ENCODE peak calls at places on chromosome 9, in four cellular contexts. One of them, this sample, is unnamed.

GRCh38 chr9:35904966-35905781 is 828 bp upstream of the HRCT1 start:
- DNase-seq in CD8-positive, alpha-beta memory T cell: no peak
- DNase-seq in HCT116: no peak
- DNase-seq in transverse colon: peak; percentile 69
- DNase-seq in this sample: no peak

GRCh38 chr9:93620881-93621820 is 44.8 kb downstream of the PHF2 start:
- DNase-seq in CD8-positive, alpha-beta memory T cell: no peak
- DNase-seq in HCT116: no peak
- DNase-seq in transverse colon: no peak
- DNase-seq in this sample: no peak

GRCh38 chr9:136539427-136540412 is 6.1 kb downstream of the NOTCH1 start:
- DNase-seq in CD8-positive, alpha-beta memory T cell: peak; percentile 74
- DNase-seq in transverse colon: peak; percentile 97
- DNase-seq in HCT116: peak; percentile 89
- DNase-seq in this sample: peak; percentile 64

GRCh38 chr9:125428515-125429467 is 167.2 kb downstream of the GAPVD1 start:
- DNase-seq in HCT116: peak; percentile 16
- DNase-seq in CD8-positive, alpha-beta memory T cell: no peak
- DNase-seq in transverse colon: no peak
- DNase-seq in this sample: no peak

GRCh38 chr9:36823934-36824333 is 210.1 kb downstream of the PAX5 start:
- DNase-seq in HCT116: no peak
- DNase-seq in transverse colon: no peak
- DNase-seq in CD8-positive, alpha-beta memory T cell: no peak
- DNase-seq in this sample: no peak

GRCh38 chr9:78130004-78130403 is 98.4 kb upstream of the GNAQ start:
- DNase-seq in HCT116: peak; percentile 56
- DNase-seq in transverse colon: no peak
- DNase-seq in CD8-positive, alpha-beta memory T cell: no peak
- DNase-seq in this sample: no peak

GRCh38 chr9:38644601-38645000 is 24.2 kb upstream of the ANKRD18A start:
- DNase-seq in CD8-positive, alpha-beta memory T cell: no peak
- DNase-seq in HCT116: no peak
- DNase-seq in transverse colon: no peak
- DNase-seq in this sample: no peak

GRCh38 chr9:135736265-135736978 is 34.4 kb downstream of the KCNT1 start:
- DNase-seq in HCT116: no peak
- DNase-seq in transverse colon: no peak
- DNase-seq in CD8-positive, alpha-beta memory T cell: no peak
- DNase-seq in this sample: no peak

GRCh38 chr9:84305452-84306131 is 35.0 kb downstream of the SLC28A3 start:
- DNase-seq in HCT116: no peak
- DNase-seq in CD8-positive, alpha-beta memory T cell: no peak
- DNase-seq in transverse colon: no peak
- DNase-seq in this sample: no peak

GRCh38 chr9:76766126-76766525 is 1.9 kb downstream of the PCA3 start:
- DNase-seq in CD8-positive, alpha-beta memory T cell: no peak
- DNase-seq in HCT116: no peak
- DNase-seq in transverse colon: no peak
- DNase-seq in this sample: no peak

GRCh38 chr9:113590389-113590788 is 126.9 kb downstream of the RGS3 start:
- DNase-seq in HCT116: no peak
- DNase-seq in transverse colon: no peak
- DNase-seq in CD8-positive, alpha-beta memory T cell: no peak
- DNase-seq in this sample: no peak

GRCh38 chr9:87249029-87249428 is 248.6 kb upstream of the DAPK1 start:
- DNase-seq in transverse colon: no peak
- DNase-seq in HCT116: no peak
- DNase-seq in CD8-positive, alpha-beta memory T cell: no peak
- DNase-seq in this sample: no peak

GRCh38 chr9:93099551-93100264 is 3.7 kb downstream of the CARD19 start:
- DNase-seq in HCT116: no peak
- DNase-seq in CD8-positive, alpha-beta memory T cell: no peak
- DNase-seq in transverse colon: peak; percentile 7
- DNase-seq in this sample: no peak

GRCh38 chr9:96125624-96126023 is 176.4 kb downstream of the HSD17B3 start:
- DNase-seq in transverse colon: no peak
- DNase-seq in CD8-positive, alpha-beta memory T cell: no peak
- DNase-seq in HCT116: no peak
- DNase-seq in this sample: no peak

GRCh38 chr9:89864731-89865130 is 259.9 kb downstream of the GADD45G start:
- DNase-seq in CD8-positive, alpha-beta memory T cell: no peak
- DNase-seq in transverse colon: no peak
- DNase-seq in HCT116: no peak
- DNase-seq in this sample: no peak

GRCh38 chr9:71685394-71685793 is 82.9 kb downstream of the CEMIP2 start:
- DNase-seq in CD8-positive, alpha-beta memory T cell: peak; percentile 60
- DNase-seq in HCT116: no peak
- DNase-seq in transverse colon: no peak
- DNase-seq in this sample: no peak

GRCh38 chr9:136345281-136346156 is 18.0 kb downstream of the DNLZ start:
- DNase-seq in CD8-positive, alpha-beta memory T cell: no peak
- DNase-seq in transverse colon: peak; percentile 56
- DNase-seq in HCT116: no peak
- DNase-seq in this sample: no peak

GRCh38 chr9:125472926-125473701 is 211.5 kb downstream of the GAPVD1 start:
- DNase-seq in transverse colon: no peak
- DNase-seq in CD8-positive, alpha-beta memory T cell: no peak
- DNase-seq in HCT116: no peak
- DNase-seq in this sample: no peak

GRCh38 chr9:21031818-21032203 is 371 bp upstream of the HACD4 start:
- DNase-seq in CD8-positive, alpha-beta memory T cell: no peak
- DNase-seq in transverse colon: no peak
- DNase-seq in HCT116: no peak
- DNase-seq in this sample: no peak

DNA sequence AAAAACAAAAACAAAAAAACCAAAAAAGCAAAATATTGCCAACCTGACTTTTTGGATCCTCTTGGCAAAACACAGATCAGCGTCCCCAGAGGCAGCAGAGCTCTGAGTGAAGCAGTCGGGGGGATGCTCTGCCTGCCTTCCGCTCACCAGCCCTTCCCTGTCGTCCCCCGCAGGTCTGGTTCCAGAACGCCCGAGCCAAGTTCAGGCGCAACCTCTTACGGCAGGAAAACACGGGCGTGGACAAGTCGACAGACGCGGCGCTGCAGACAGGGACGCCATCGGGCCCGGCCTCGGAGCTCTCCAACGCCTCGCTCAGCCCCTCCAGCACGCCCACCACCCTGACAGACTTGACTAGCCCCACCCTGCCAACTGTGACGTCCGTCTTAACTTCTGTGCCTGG is 20.7 kb downstream of the LHX2 start:
- DNase-seq in CD8-positive, alpha-beta memory T cell: no peak
- DNase-seq in transverse colon: no peak
- DNase-seq in HCT116: no peak
- DNase-seq in this sample: no peak
- H3K27me3 ChIP-seq in CD8-positive, alpha-beta memory T cell: peaks cover 8% of the 10 kb centered on the region
- H3K27me3 ChIP-seq in transverse colon: peaks cover 91% of the 10 kb centered on the region
- H3K27me3 ChIP-seq in HCT116: no peaks in the 10 kb centered on the region
- H3K27me3 ChIP-seq in this sample: no peaks in the 10 kb centered on the region

GRCh38 chr9:110939573-110939972 is 98.7 kb downstream of the LPAR1 start:
- DNase-seq in transverse colon: no peak
- DNase-seq in HCT116: no peak
- DNase-seq in CD8-positive, alpha-beta memory T cell: no peak
- DNase-seq in this sample: no peak

GRCh38 chr9:110936719-110937452 is 101.4 kb downstream of the LPAR1 start:
- DNase-seq in HCT116: no peak
- DNase-seq in transverse colon: no peak
- DNase-seq in CD8-positive, alpha-beta memory T cell: no peak
- DNase-seq in this sample: no peak

GRCh38 chr9:110939053-110939452 is 99.2 kb downstream of the LPAR1 start:
- DNase-seq in HCT116: no peak
- DNase-seq in transverse colon: no peak
- DNase-seq in CD8-positive, alpha-beta memory T cell: no peak
- DNase-seq in this sample: no peak

GRCh38 chr9:110942522-110942921 is 95.7 kb downstream of the LPAR1 start:
- DNase-seq in HCT116: no peak
- DNase-seq in CD8-positive, alpha-beta memory T cell: no peak
- DNase-seq in transverse colon: no peak
- DNase-seq in this sample: no peak

GRCh38 chr9:110940949-110941557 is 97.2 kb downstream of the LPAR1 start:
- DNase-seq in transverse colon: no peak
- DNase-seq in HCT116: no peak
- DNase-seq in CD8-positive, alpha-beta memory T cell: no peak
- DNase-seq in this sample: no peak
- H3K4me1 ChIP-seq in transverse colon: no peaks in the 10 kb centered on the region
- H3K4me1 ChIP-seq in HCT116: no peaks in the 10 kb centered on the region
- H3K4me1 ChIP-seq in CD8-positive, alpha-beta memory T cell: no peaks in the 10 kb centered on the region
- H3K4me1 ChIP-seq in this sample: no peaks in the 10 kb centered on the region

GRCh38 chr9:131736440-131736839 is 3.4 kb downstream of the RAPGEF1 start:
- DNase-seq in CD8-positive, alpha-beta memory T cell: no peak
- DNase-seq in HCT116: no peak
- DNase-seq in transverse colon: no peak
- DNase-seq in this sample: no peak
- H3K27me3 ChIP-seq in CD8-positive, alpha-beta memory T cell: no peaks in the 10 kb centered on the region
- H3K27me3 ChIP-seq in HCT116: no peaks in the 10 kb centered on the region
- H3K27me3 ChIP-seq in transverse colon: no peaks in the 10 kb centered on the region
- H3K27me3 ChIP-seq in this sample: no peaks in the 10 kb centered on the region

GRCh38 chr9:33153001-33153400 is 14.1 kb downstream of the B4GALT1 start:
- DNase-seq in transverse colon: no peak
- DNase-seq in CD8-positive, alpha-beta memory T cell: no peak
- DNase-seq in HCT116: no peak
- DNase-seq in this sample: no peak

GRCh38 chr9:33151007-33151557 is 16.1 kb downstream of the B4GALT1 start:
- DNase-seq in HCT116: no peak
- DNase-seq in CD8-positive, alpha-beta memory T cell: no peak
- DNase-seq in transverse colon: peak; percentile 71
- DNase-seq in this sample: peak; percentile 61

GRCh38 chr9:33153666-33154065 is 13.5 kb downstream of the B4GALT1 start:
- DNase-seq in HCT116: no peak
- DNase-seq in CD8-positive, alpha-beta memory T cell: no peak
- DNase-seq in transverse colon: no peak
- DNase-seq in this sample: no peak

GRCh38 chr9:33154368-33154767 is 12.8 kb downstream of the B4GALT1 start:
- DNase-seq in HCT116: no peak
- DNase-seq in CD8-positive, alpha-beta memory T cell: no peak
- DNase-seq in transverse colon: no peak
- DNase-seq in this sample: no peak

GRCh38 chr9:33151601-33152000 is 15.5 kb downstream of the B4GALT1 start:
- DNase-seq in HCT116: no peak
- DNase-seq in CD8-positive, alpha-beta memory T cell: no peak
- DNase-seq in transverse colon: no peak
- DNase-seq in this sample: no peak
- H3K4me1 ChIP-seq in HCT116: peaks cover 18% of the 10 kb centered on the region
- H3K4me1 ChIP-seq in CD8-positive, alpha-beta memory T cell: peaks cover 63% of the 10 kb centered on the region
- H3K4me1 ChIP-seq in transverse colon: peaks cover 31% of the 10 kb centered on the region
- H3K4me1 ChIP-seq in this sample: peaks cover 14% of the 10 kb centered on the region

GRCh38 chr9:109335121-109335520 is 14.3 kb upstream of the EPB41L4B start:
- DNase-seq in HCT116: no peak
- DNase-seq in transverse colon: no peak
- DNase-seq in CD8-positive, alpha-beta memory T cell: no peak
- DNase-seq in this sample: no peak
- H3K27me3 ChIP-seq in HCT116: no peaks in the 10 kb centered on the region
- H3K27me3 ChIP-seq in transverse colon: no peaks in the 10 kb centered on the region
- H3K27me3 ChIP-seq in CD8-positive, alpha-beta memory T cell: no peaks in the 10 kb centered on the region
- H3K27me3 ChIP-seq in this sample: no peaks in the 10 kb centered on the region

DNA sequence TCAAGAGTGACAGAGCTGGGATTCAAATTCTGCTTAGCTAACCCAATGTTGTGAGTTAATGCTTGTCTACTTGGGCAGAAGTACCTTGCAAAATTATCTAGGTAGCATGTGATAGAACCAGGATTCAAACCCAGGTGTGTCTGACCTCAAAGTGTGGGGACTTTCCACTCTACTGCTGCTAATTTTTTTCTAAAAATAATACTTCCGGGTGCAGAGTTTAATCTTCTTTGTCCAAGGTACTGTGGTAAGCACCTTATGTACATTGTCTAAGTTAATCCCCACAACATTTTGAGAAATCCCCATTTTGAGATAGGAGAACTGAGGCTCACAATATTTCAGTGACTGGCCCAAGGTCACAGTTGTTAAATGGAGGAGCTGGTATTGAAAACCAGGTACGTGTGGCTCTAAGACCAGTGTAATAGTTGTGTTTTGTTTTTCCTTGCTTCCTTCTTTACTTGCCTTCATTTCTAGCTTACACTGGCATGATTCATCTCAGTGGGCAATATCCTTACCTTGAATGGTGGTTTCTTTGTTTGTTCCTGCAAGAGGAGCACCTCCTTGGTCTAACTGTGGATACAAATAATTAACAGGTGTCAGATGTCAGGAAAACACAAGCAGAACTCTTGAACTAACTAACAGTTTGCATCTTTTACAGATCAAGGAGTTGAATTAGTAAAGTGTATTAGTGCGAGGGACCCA is 7.5 kb downstream of the ALDOB start:
- DNase-seq in transverse colon: no peak
- DNase-seq in HCT116: no peak
- DNase-seq in CD8-positive, alpha-beta memory T cell: no peak
- DNase-seq in this sample: no peak
- H3K4me1 ChIP-seq in transverse colon: no peaks in the 10 kb centered on the region
- H3K4me1 ChIP-seq in HCT116: no peaks in the 10 kb centered on the region
- H3K4me1 ChIP-seq in CD8-positive, alpha-beta memory T cell: no peaks in the 10 kb centered on the region
- H3K4me1 ChIP-seq in this sample: no peaks in the 10 kb centered on the region

DNA sequence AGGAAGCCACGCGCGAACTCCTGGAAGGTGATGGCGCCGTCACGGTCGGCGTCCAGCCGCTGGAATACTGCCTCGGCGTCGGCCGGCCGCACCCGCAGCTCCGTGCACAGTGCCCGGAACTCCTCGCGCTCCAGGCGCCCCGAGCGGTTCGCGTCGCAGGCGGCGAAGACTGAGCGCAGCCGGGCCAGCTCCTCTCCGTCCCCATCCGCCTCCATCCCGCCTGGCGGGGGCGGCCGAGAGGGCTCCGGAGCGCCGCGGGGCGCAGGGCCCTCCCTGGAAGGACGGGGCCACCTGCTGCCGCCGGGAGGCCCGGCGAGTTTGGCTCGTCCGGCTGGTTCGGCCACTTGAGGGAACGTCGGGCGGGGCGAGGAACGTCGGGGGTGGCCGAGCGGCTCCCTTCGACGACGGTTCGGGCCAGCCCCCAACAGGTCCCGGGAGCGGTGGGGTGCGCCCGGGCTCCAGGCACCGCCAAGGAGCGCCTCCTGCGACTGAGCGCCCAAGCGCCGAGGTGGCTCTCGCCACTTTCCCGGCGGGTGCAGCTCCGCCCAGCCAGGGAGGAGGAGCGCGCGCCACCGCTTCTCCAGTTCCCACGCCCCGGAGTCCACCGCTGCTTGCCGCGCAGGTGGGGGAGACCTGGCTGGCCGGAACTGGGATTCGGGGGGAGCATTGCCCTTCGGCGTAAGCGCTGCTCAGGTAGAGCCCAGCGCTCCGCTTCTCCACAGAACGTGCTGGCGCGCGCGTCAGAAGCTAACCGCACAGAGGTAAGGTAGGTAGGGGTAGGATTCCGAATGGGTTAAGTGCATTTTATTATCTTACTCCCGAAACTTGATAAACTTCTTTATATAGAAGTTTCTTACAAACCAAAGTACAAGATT is at the start of gene RASEF:
- DNase-seq in HCT116: no peak
- DNase-seq in transverse colon: peak; percentile 85
- DNase-seq in CD8-positive, alpha-beta memory T cell: no peak
- DNase-seq in this sample: no peak
- H3K27me3 ChIP-seq in HCT116: no peaks in the 10 kb centered on the region
- H3K27me3 ChIP-seq in transverse colon: peaks cover 34% of the 10 kb centered on the region
- H3K27me3 ChIP-seq in CD8-positive, alpha-beta memory T cell: no peaks in the 10 kb centered on the region
- H3K27me3 ChIP-seq in this sample: peaks cover 8% of the 10 kb centered on the region